ENCODE peak calls at places on chromosomes 5 and 9, in seven cellular contexts. One of them, this sample, is unnamed.

GRCh38 chr5:138752951-138753793 is at the start of gene CTNNA1:
- DNase-seq in T1000: peak
- DNase-seq in GM04503: no peak
- DNase-seq in stimulated activated CD8-positive, alpha-beta memory T cell treated with anti-CD3 and anti-CD28 coated beads, Interleukin-15, amount 100 ng/mL, for 4 hours: peak
- DNase-seq in stimulated activated CD4-positive, alpha-beta T cell treated with anti-CD3 and anti-CD28 coated beads, Interleukin-1b, Interleukin-23, amount 100 ng/mL, for 24 hours: peak
- DNase-seq in ELR: peak
- DNase-seq in fibroblast of lung: peak
- DNase-seq in this sample: peak

GRCh38 chr5:109836280-109836679 is 146.6 kb downstream of the MAN2A1 start:
- DNase-seq in T1000: no peak
- DNase-seq in GM04503: no peak
- DNase-seq in stimulated activated CD8-positive, alpha-beta memory T cell treated with anti-CD3 and anti-CD28 coated beads, Interleukin-15, amount 100 ng/mL, for 4 hours: no peak
- DNase-seq in stimulated activated CD4-positive, alpha-beta T cell treated with anti-CD3 and anti-CD28 coated beads, Interleukin-1b, Interleukin-23, amount 100 ng/mL, for 24 hours: no peak
- DNase-seq in ELR: no peak
- DNase-seq in fibroblast of lung: no peak
- DNase-seq in this sample: no peak

GRCh38 chr5:138955013-138955660 is 80.0 kb upstream of the LRRTM2 start:
- DNase-seq in T1000: no peak
- DNase-seq in GM04503: no peak
- DNase-seq in stimulated activated CD8-positive, alpha-beta memory T cell treated with anti-CD3 and anti-CD28 coated beads, Interleukin-15, amount 100 ng/mL, for 4 hours: no peak
- DNase-seq in stimulated activated CD4-positive, alpha-beta T cell treated with anti-CD3 and anti-CD28 coated beads, Interleukin-1b, Interleukin-23, amount 100 ng/mL, for 24 hours: no peak
- DNase-seq in ELR: no peak
- DNase-seq in fibroblast of lung: no peak
- DNase-seq in this sample: no peak

GRCh38 chr9:36328798-36329411 is 70.7 kb upstream of the GNE start:
- DNase-seq in T1000: no peak
- DNase-seq in GM04503: no peak
- DNase-seq in stimulated activated CD8-positive, alpha-beta memory T cell treated with anti-CD3 and anti-CD28 coated beads, Interleukin-15, amount 100 ng/mL, for 4 hours: no peak
- DNase-seq in stimulated activated CD4-positive, alpha-beta T cell treated with anti-CD3 and anti-CD28 coated beads, Interleukin-1b, Interleukin-23, amount 100 ng/mL, for 24 hours: peak
- DNase-seq in ELR: peak
- DNase-seq in fibroblast of lung: peak
- DNase-seq in this sample: no peak

GRCh38 chr9:129497064-129497836 is 123.7 kb downstream of the C9orf50 start:
- DNase-seq in T1000: no peak
- DNase-seq in GM04503: no peak
- DNase-seq in stimulated activated CD8-positive, alpha-beta memory T cell treated with anti-CD3 and anti-CD28 coated beads, Interleukin-15, amount 100 ng/mL, for 4 hours: no peak
- DNase-seq in stimulated activated CD4-positive, alpha-beta T cell treated with anti-CD3 and anti-CD28 coated beads, Interleukin-1b, Interleukin-23, amount 100 ng/mL, for 24 hours: no peak
- DNase-seq in ELR: no peak
- DNase-seq in fibroblast of lung: peak
- DNase-seq in this sample: peak

GRCh38 chr5:132807163-132807838 is 5.8 kb upstream of the SOWAHA start:
- DNase-seq in T1000: no peak
- DNase-seq in GM04503: no peak
- DNase-seq in stimulated activated CD8-positive, alpha-beta memory T cell treated with anti-CD3 and anti-CD28 coated beads, Interleukin-15, amount 100 ng/mL, for 4 hours: no peak
- DNase-seq in stimulated activated CD4-positive, alpha-beta T cell treated with anti-CD3 and anti-CD28 coated beads, Interleukin-1b, Interleukin-23, amount 100 ng/mL, for 24 hours: no peak
- DNase-seq in ELR: peak
- DNase-seq in fibroblast of lung: no peak
- DNase-seq in this sample: no peak

GRCh38 chr5:98314262-98314661 is 459.2 kb upstream of the RGMB start:
- DNase-seq in T1000: no peak
- DNase-seq in GM04503: peak
- DNase-seq in stimulated activated CD8-positive, alpha-beta memory T cell treated with anti-CD3 and anti-CD28 coated beads, Interleukin-15, amount 100 ng/mL, for 4 hours: no peak
- DNase-seq in stimulated activated CD4-positive, alpha-beta T cell treated with anti-CD3 and anti-CD28 coated beads, Interleukin-1b, Interleukin-23, amount 100 ng/mL, for 24 hours: no peak
- DNase-seq in ELR: peak
- DNase-seq in fibroblast of lung: peak
- DNase-seq in this sample: no peak

GRCh38 chr5:80269991-80270438 is 14.2 kb upstream of the SERINC5 start:
- DNase-seq in T1000: no peak
- DNase-seq in GM04503: no peak
- DNase-seq in stimulated activated CD8-positive, alpha-beta memory T cell treated with anti-CD3 and anti-CD28 coated beads, Interleukin-15, amount 100 ng/mL, for 4 hours: no peak
- DNase-seq in stimulated activated CD4-positive, alpha-beta T cell treated with anti-CD3 and anti-CD28 coated beads, Interleukin-1b, Interleukin-23, amount 100 ng/mL, for 24 hours: no peak
- DNase-seq in ELR: no peak
- DNase-seq in fibroblast of lung: no peak
- DNase-seq in this sample: no peak

GRCh38 chr9:109143881-109144562 is 23.0 kb downstream of the FRRS1L start:
- DNase-seq in T1000: no peak
- DNase-seq in GM04503: no peak
- DNase-seq in stimulated activated CD8-positive, alpha-beta memory T cell treated with anti-CD3 and anti-CD28 coated beads, Interleukin-15, amount 100 ng/mL, for 4 hours: no peak
- DNase-seq in stimulated activated CD4-positive, alpha-beta T cell treated with anti-CD3 and anti-CD28 coated beads, Interleukin-1b, Interleukin-23, amount 100 ng/mL, for 24 hours: no peak
- DNase-seq in ELR: peak
- DNase-seq in fibroblast of lung: peak
- DNase-seq in this sample: no peak

GRCh38 chr5:1808466-1808865 is 7.3 kb downstream of the NDUFS6 start:
- DNase-seq in T1000: no peak
- DNase-seq in GM04503: no peak
- DNase-seq in stimulated activated CD8-positive, alpha-beta memory T cell treated with anti-CD3 and anti-CD28 coated beads, Interleukin-15, amount 100 ng/mL, for 4 hours: no peak
- DNase-seq in stimulated activated CD4-positive, alpha-beta T cell treated with anti-CD3 and anti-CD28 coated beads, Interleukin-1b, Interleukin-23, amount 100 ng/mL, for 24 hours: no peak
- DNase-seq in ELR: no peak
- DNase-seq in fibroblast of lung: peak
- DNase-seq in this sample: no peak

GRCh38 chr5:957730-958485 is 50.7 kb upstream of the NKD2 start:
- DNase-seq in T1000: no peak
- DNase-seq in GM04503: no peak
- DNase-seq in stimulated activated CD8-positive, alpha-beta memory T cell treated with anti-CD3 and anti-CD28 coated beads, Interleukin-15, amount 100 ng/mL, for 4 hours: no peak
- DNase-seq in stimulated activated CD4-positive, alpha-beta T cell treated with anti-CD3 and anti-CD28 coated beads, Interleukin-1b, Interleukin-23, amount 100 ng/mL, for 24 hours: no peak
- DNase-seq in ELR: peak
- DNase-seq in fibroblast of lung: no peak
- DNase-seq in this sample: peak

GRCh38 chr9:110623462-110624025 is 44.0 kb upstream of the SVEP1 start:
- DNase-seq in T1000: peak
- DNase-seq in GM04503: no peak
- DNase-seq in stimulated activated CD8-positive, alpha-beta memory T cell treated with anti-CD3 and anti-CD28 coated beads, Interleukin-15, amount 100 ng/mL, for 4 hours: no peak
- DNase-seq in stimulated activated CD4-positive, alpha-beta T cell treated with anti-CD3 and anti-CD28 coated beads, Interleukin-1b, Interleukin-23, amount 100 ng/mL, for 24 hours: no peak
- DNase-seq in ELR: peak
- DNase-seq in fibroblast of lung: peak
- DNase-seq in this sample: no peak

GRCh38 chr9:127927457-127928231 is 2.9 kb downstream of the PIP5KL1 start:
- DNase-seq in T1000: no peak
- DNase-seq in GM04503: no peak
- DNase-seq in stimulated activated CD8-positive, alpha-beta memory T cell treated with anti-CD3 and anti-CD28 coated beads, Interleukin-15, amount 100 ng/mL, for 4 hours: peak
- DNase-seq in stimulated activated CD4-positive, alpha-beta T cell treated with anti-CD3 and anti-CD28 coated beads, Interleukin-1b, Interleukin-23, amount 100 ng/mL, for 24 hours: no peak
- DNase-seq in ELR: no peak
- DNase-seq in fibroblast of lung: no peak
- DNase-seq in this sample: no peak

GRCh38 chr5:44845777-44846176 is 37.0 kb downstream of the MRPS30 start:
- DNase-seq in T1000: no peak
- DNase-seq in GM04503: no peak
- DNase-seq in stimulated activated CD8-positive, alpha-beta memory T cell treated with anti-CD3 and anti-CD28 coated beads, Interleukin-15, amount 100 ng/mL, for 4 hours: no peak
- DNase-seq in stimulated activated CD4-positive, alpha-beta T cell treated with anti-CD3 and anti-CD28 coated beads, Interleukin-1b, Interleukin-23, amount 100 ng/mL, for 24 hours: no peak
- DNase-seq in ELR: no peak
- DNase-seq in fibroblast of lung: no peak
- DNase-seq in this sample: no peak

GRCh38 chr5:61866930-61867329 is 439.1 kb upstream of the KIF2A start:
- DNase-seq in T1000: peak
- DNase-seq in GM04503: peak
- DNase-seq in stimulated activated CD8-positive, alpha-beta memory T cell treated with anti-CD3 and anti-CD28 coated beads, Interleukin-15, amount 100 ng/mL, for 4 hours: no peak
- DNase-seq in stimulated activated CD4-positive, alpha-beta T cell treated with anti-CD3 and anti-CD28 coated beads, Interleukin-1b, Interleukin-23, amount 100 ng/mL, for 24 hours: no peak
- DNase-seq in ELR: peak
- DNase-seq in fibroblast of lung: peak
- DNase-seq in this sample: no peak

GRCh38 chr9:6024035-6024554 is 8.7 kb upstream of the RANBP6 start:
- DNase-seq in T1000: no peak
- DNase-seq in GM04503: no peak
- DNase-seq in stimulated activated CD8-positive, alpha-beta memory T cell treated with anti-CD3 and anti-CD28 coated beads, Interleukin-15, amount 100 ng/mL, for 4 hours: no peak
- DNase-seq in stimulated activated CD4-positive, alpha-beta T cell treated with anti-CD3 and anti-CD28 coated beads, Interleukin-1b, Interleukin-23, amount 100 ng/mL, for 24 hours: no peak
- DNase-seq in ELR: peak
- DNase-seq in fibroblast of lung: no peak
- DNase-seq in this sample: no peak

GRCh38 chr5:54320256-54320655 is 9.9 kb upstream of the ARL15 start:
- DNase-seq in T1000: no peak
- DNase-seq in GM04503: no peak
- DNase-seq in stimulated activated CD8-positive, alpha-beta memory T cell treated with anti-CD3 and anti-CD28 coated beads, Interleukin-15, amount 100 ng/mL, for 4 hours: no peak
- DNase-seq in stimulated activated CD4-positive, alpha-beta T cell treated with anti-CD3 and anti-CD28 coated beads, Interleukin-1b, Interleukin-23, amount 100 ng/mL, for 24 hours: no peak
- DNase-seq in ELR: no peak
- DNase-seq in fibroblast of lung: no peak
- DNase-seq in this sample: no peak

GRCh38 chr5:35771839-35772238 is 84.9 kb upstream of the IL7R start:
- DNase-seq in T1000: no peak
- DNase-seq in GM04503: no peak
- DNase-seq in stimulated activated CD8-positive, alpha-beta memory T cell treated with anti-CD3 and anti-CD28 coated beads, Interleukin-15, amount 100 ng/mL, for 4 hours: no peak
- DNase-seq in stimulated activated CD4-positive, alpha-beta T cell treated with anti-CD3 and anti-CD28 coated beads, Interleukin-1b, Interleukin-23, amount 100 ng/mL, for 24 hours: no peak
- DNase-seq in ELR: no peak
- DNase-seq in fibroblast of lung: no peak
- DNase-seq in this sample: no peak

GRCh38 chr9:25716220-25716872 is 38.1 kb upstream of the TUSC1 start:
- DNase-seq in T1000: no peak
- DNase-seq in GM04503: peak
- DNase-seq in stimulated activated CD8-positive, alpha-beta memory T cell treated with anti-CD3 and anti-CD28 coated beads, Interleukin-15, amount 100 ng/mL, for 4 hours: no peak
- DNase-seq in stimulated activated CD4-positive, alpha-beta T cell treated with anti-CD3 and anti-CD28 coated beads, Interleukin-1b, Interleukin-23, amount 100 ng/mL, for 24 hours: no peak
- DNase-seq in ELR: peak
- DNase-seq in fibroblast of lung: peak
- DNase-seq in this sample: no peak

GRCh38 chr5:174794941-174795672 is 70.7 kb downstream of the MSX2 start:
- DNase-seq in T1000: no peak
- DNase-seq in GM04503: no peak
- DNase-seq in stimulated activated CD8-positive, alpha-beta memory T cell treated with anti-CD3 and anti-CD28 coated beads, Interleukin-15, amount 100 ng/mL, for 4 hours: no peak
- DNase-seq in stimulated activated CD4-positive, alpha-beta T cell treated with anti-CD3 and anti-CD28 coated beads, Interleukin-1b, Interleukin-23, amount 100 ng/mL, for 24 hours: no peak
- DNase-seq in ELR: no peak
- DNase-seq in fibroblast of lung: peak
- DNase-seq in this sample: no peak

GRCh38 chr5:96522635-96523355 is 89.7 kb upstream of the PCSK1 start:
- DNase-seq in T1000: no peak
- DNase-seq in GM04503: no peak
- DNase-seq in stimulated activated CD8-positive, alpha-beta memory T cell treated with anti-CD3 and anti-CD28 coated beads, Interleukin-15, amount 100 ng/mL, for 4 hours: no peak
- DNase-seq in stimulated activated CD4-positive, alpha-beta T cell treated with anti-CD3 and anti-CD28 coated beads, Interleukin-1b, Interleukin-23, amount 100 ng/mL, for 24 hours: no peak
- DNase-seq in ELR: no peak
- DNase-seq in fibroblast of lung: peak
- DNase-seq in this sample: no peak

GRCh38 chr9:93092171-93092991 is 3.6 kb upstream of the CARD19 start:
- DNase-seq in T1000: no peak
- DNase-seq in GM04503: no peak
- DNase-seq in stimulated activated CD8-positive, alpha-beta memory T cell treated with anti-CD3 and anti-CD28 coated beads, Interleukin-15, amount 100 ng/mL, for 4 hours: no peak
- DNase-seq in stimulated activated CD4-positive, alpha-beta T cell treated with anti-CD3 and anti-CD28 coated beads, Interleukin-1b, Interleukin-23, amount 100 ng/mL, for 24 hours: no peak
- DNase-seq in ELR: no peak
- DNase-seq in fibroblast of lung: no peak
- DNase-seq in this sample: peak

GRCh38 chr5:60929024-60929423 is 15.8 kb downstream of the ERCC8 start:
- DNase-seq in T1000: no peak
- DNase-seq in GM04503: no peak
- DNase-seq in stimulated activated CD8-positive, alpha-beta memory T cell treated with anti-CD3 and anti-CD28 coated beads, Interleukin-15, amount 100 ng/mL, for 4 hours: no peak
- DNase-seq in stimulated activated CD4-positive, alpha-beta T cell treated with anti-CD3 and anti-CD28 coated beads, Interleukin-1b, Interleukin-23, amount 100 ng/mL, for 24 hours: no peak
- DNase-seq in ELR: peak
- DNase-seq in fibroblast of lung: peak
- DNase-seq in this sample: no peak

GRCh38 chr5:57499262-57500050 is 16.8 kb upstream of the ACTBL2 start:
- DNase-seq in T1000: no peak
- DNase-seq in GM04503: no peak
- DNase-seq in stimulated activated CD8-positive, alpha-beta memory T cell treated with anti-CD3 and anti-CD28 coated beads, Interleukin-15, amount 100 ng/mL, for 4 hours: no peak
- DNase-seq in stimulated activated CD4-positive, alpha-beta T cell treated with anti-CD3 and anti-CD28 coated beads, Interleukin-1b, Interleukin-23, amount 100 ng/mL, for 24 hours: no peak
- DNase-seq in ELR: peak
- DNase-seq in fibroblast of lung: peak
- DNase-seq in this sample: no peak

GRCh38 chr5:137888875-137889759 is at the start of gene PKD2L2:
- DNase-seq in T1000: peak
- DNase-seq in GM04503: peak
- DNase-seq in stimulated activated CD8-positive, alpha-beta memory T cell treated with anti-CD3 and anti-CD28 coated beads, Interleukin-15, amount 100 ng/mL, for 4 hours: peak
- DNase-seq in stimulated activated CD4-positive, alpha-beta T cell treated with anti-CD3 and anti-CD28 coated beads, Interleukin-1b, Interleukin-23, amount 100 ng/mL, for 24 hours: peak
- DNase-seq in ELR: peak
- DNase-seq in fibroblast of lung: peak
- DNase-seq in this sample: peak

GRCh38 chr9:125701351-125701750 is 5.7 kb downstream of the MAPKAP1 start:
- DNase-seq in T1000: no peak
- DNase-seq in GM04503: peak
- DNase-seq in stimulated activated CD8-positive, alpha-beta memory T cell treated with anti-CD3 and anti-CD28 coated beads, Interleukin-15, amount 100 ng/mL, for 4 hours: no peak
- DNase-seq in stimulated activated CD4-positive, alpha-beta T cell treated with anti-CD3 and anti-CD28 coated beads, Interleukin-1b, Interleukin-23, amount 100 ng/mL, for 24 hours: no peak
- DNase-seq in ELR: peak
- DNase-seq in fibroblast of lung: peak
- DNase-seq in this sample: no peak

GRCh38 chr9:33193818-33194217 is 26.7 kb upstream of the B4GALT1 start:
- DNase-seq in T1000: no peak
- DNase-seq in GM04503: no peak
- DNase-seq in stimulated activated CD8-positive, alpha-beta memory T cell treated with anti-CD3 and anti-CD28 coated beads, Interleukin-15, amount 100 ng/mL, for 4 hours: no peak
- DNase-seq in stimulated activated CD4-positive, alpha-beta T cell treated with anti-CD3 and anti-CD28 coated beads, Interleukin-1b, Interleukin-23, amount 100 ng/mL, for 24 hours: no peak
- DNase-seq in ELR: peak
- DNase-seq in fibroblast of lung: no peak
- DNase-seq in this sample: no peak

This sample was measured in coronary artery.